ENCODE peak calls at places on chromosome 10, in ten cellular contexts. One of them, this sample, is unnamed.

GRCh38 chr10:130477360-130477759 is 341.2 kb downstream of the GLRX3 start:
- DNase-seq in HCT116: no peak
- DNase-seq in adrenal gland: no peak
- DNase-seq in IMR-90: no peak
- DNase-seq in upper lobe of left lung: no peak
- DNase-seq in esophagus muscularis mucosa: no peak
- DNase-seq in A549: no peak
- DNase-seq in ovary: no peak
- DNase-seq in endothelial cell of umbilical vein: no peak
- DNase-seq in suprapubic skin: no peak
- DNase-seq in this sample: no peak

GRCh38 chr10:114856544-114857287 is 35.1 kb downstream of the FHIP2A start:
- DNase-seq in esophagus muscularis mucosa: no peak
- DNase-seq in IMR-90: peak
- DNase-seq in HCT116: no peak
- DNase-seq in upper lobe of left lung: no peak
- DNase-seq in suprapubic skin: no peak
- DNase-seq in adrenal gland: peak
- DNase-seq in endothelial cell of umbilical vein: peak
- DNase-seq in ovary: no peak
- DNase-seq in A549: no peak
- DNase-seq in this sample: no peak

GRCh38 chr10:123034332-123034731 is 25.5 kb downstream of the ACADSB start:
- DNase-seq in A549: no peak
- DNase-seq in adrenal gland: no peak
- DNase-seq in endothelial cell of umbilical vein: no peak
- DNase-seq in esophagus muscularis mucosa: no peak
- DNase-seq in HCT116: no peak
- DNase-seq in IMR-90: no peak
- DNase-seq in ovary: no peak
- DNase-seq in upper lobe of left lung: no peak
- DNase-seq in suprapubic skin: no peak
- DNase-seq in this sample: no peak

GRCh38 chr10:1297566-1298301 is 241.5 kb downstream of the WDR37 start:
- DNase-seq in suprapubic skin: no peak
- DNase-seq in endothelial cell of umbilical vein: no peak
- DNase-seq in esophagus muscularis mucosa: no peak
- DNase-seq in HCT116: no peak
- DNase-seq in ovary: peak
- DNase-seq in adrenal gland: no peak
- DNase-seq in IMR-90: no peak
- DNase-seq in A549: no peak
- DNase-seq in upper lobe of left lung: no peak
- DNase-seq in this sample: no peak

GRCh38 chr10:103111031-103111917 is 81.8 kb downstream of the NT5C2 start:
- DNase-seq in esophagus muscularis mucosa: no peak
- DNase-seq in HCT116: no peak
- DNase-seq in suprapubic skin: no peak
- DNase-seq in adrenal gland: no peak
- DNase-seq in endothelial cell of umbilical vein: no peak
- DNase-seq in IMR-90: peak
- DNase-seq in A549: no peak
- DNase-seq in ovary: no peak
- DNase-seq in upper lobe of left lung: no peak
- DNase-seq in this sample: no peak

GRCh38 chr10:121531076-121531829 is 67.0 kb downstream of the FGFR2 start:
- DNase-seq in IMR-90: no peak
- DNase-seq in endothelial cell of umbilical vein: no peak
- DNase-seq in esophagus muscularis mucosa: no peak
- DNase-seq in HCT116: no peak
- DNase-seq in A549: no peak
- DNase-seq in upper lobe of left lung: no peak
- DNase-seq in suprapubic skin: no peak
- DNase-seq in ovary: no peak
- DNase-seq in adrenal gland: no peak
- DNase-seq in this sample: no peak

GRCh38 chr10:78028438-78029293 is 649 bp downstream of the POLR3A start:
- DNase-seq in HCT116: no peak
- DNase-seq in adrenal gland: peak
- DNase-seq in upper lobe of left lung: no peak
- DNase-seq in ovary: no peak
- DNase-seq in endothelial cell of umbilical vein: peak
- DNase-seq in suprapubic skin: no peak
- DNase-seq in esophagus muscularis mucosa: no peak
- DNase-seq in IMR-90: peak
- DNase-seq in A549: no peak
- DNase-seq in this sample: no peak

GRCh38 chr10:78047314-78047891 is 13.7 kb downstream of the RPS24 start:
- DNase-seq in HCT116: peak
- DNase-seq in ovary: peak
- DNase-seq in adrenal gland: peak
- DNase-seq in esophagus muscularis mucosa: peak
- DNase-seq in endothelial cell of umbilical vein: peak
- DNase-seq in upper lobe of left lung: no peak
- DNase-seq in IMR-90: peak
- DNase-seq in A549: peak
- DNase-seq in suprapubic skin: peak
- DNase-seq in this sample: peak

GRCh38 chr10:66322261-66322660 is 603.6 kb upstream of the LRRTM3 start:
- DNase-seq in IMR-90: no peak
- DNase-seq in HCT116: no peak
- DNase-seq in adrenal gland: no peak
- DNase-seq in A549: no peak
- DNase-seq in upper lobe of left lung: no peak
- DNase-seq in suprapubic skin: no peak
- DNase-seq in ovary: no peak
- DNase-seq in esophagus muscularis mucosa: no peak
- DNase-seq in endothelial cell of umbilical vein: no peak
- DNase-seq in this sample: no peak

DNA sequence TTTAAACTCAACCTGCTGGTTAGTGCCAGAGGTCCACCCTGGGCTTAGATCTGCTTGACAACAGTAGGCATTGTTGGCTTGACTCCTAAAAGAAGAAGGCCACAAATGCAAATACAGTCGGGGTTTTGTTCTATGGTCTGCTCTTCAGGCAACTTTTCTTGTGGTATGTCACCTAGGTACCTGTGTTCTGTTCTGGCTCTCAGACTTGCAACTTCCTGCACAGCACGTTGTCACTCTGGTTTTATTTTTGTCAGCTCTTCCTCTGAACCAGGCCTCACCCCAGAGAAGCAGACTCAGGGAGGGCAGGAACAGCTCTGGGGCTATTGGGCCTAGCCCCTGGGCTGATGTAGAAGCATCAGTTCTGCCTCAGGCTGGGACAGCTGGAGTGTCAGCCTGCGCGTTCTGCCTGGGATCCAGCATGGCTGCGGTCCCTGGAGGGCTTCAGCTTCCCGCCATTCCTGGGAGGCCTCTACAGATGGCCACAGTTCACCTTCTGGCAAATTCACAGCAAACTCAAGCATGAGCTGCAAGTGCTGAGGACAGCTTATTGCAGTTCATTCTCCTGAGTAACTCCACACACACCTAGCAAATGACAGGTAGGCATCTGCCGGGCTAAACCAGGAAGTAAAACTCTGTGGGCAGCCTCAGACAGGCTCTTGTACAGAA is 11.0 kb upstream of the PDCD4 start:
- DNase-seq in HCT116: no peak
- DNase-seq in suprapubic skin: no peak
- DNase-seq in esophagus muscularis mucosa: no peak
- DNase-seq in adrenal gland: no peak
- DNase-seq in IMR-90: no peak
- DNase-seq in A549: no peak
- DNase-seq in upper lobe of left lung: no peak
- DNase-seq in endothelial cell of umbilical vein: no peak
- DNase-seq in ovary: no peak
- DNase-seq in this sample: no peak
- TF ChIP-seq POLR2A in HCT116: no peak
- TF ChIP-seq POLR2A in suprapubic skin: no peak
- TF ChIP-seq POLR2A in esophagus muscularis mucosa: no peak
- TF ChIP-seq POLR2A in adrenal gland: no peak
- TF ChIP-seq POLR2A in IMR-90: no peak
- TF ChIP-seq POLR2A in A549: no peak
- TF ChIP-seq POLR2A in upper lobe of left lung: no peak
- TF ChIP-seq POLR2A in endothelial cell of umbilical vein: no peak
- TF ChIP-seq POLR2A in ovary: no peak
- TF ChIP-seq POLR2A in this sample: no peak

GRCh38 chr10:15843705-15844104 is 16.6 kb downstream of the MINDY3 start:
- DNase-seq in suprapubic skin: no peak
- DNase-seq in HCT116: no peak
- DNase-seq in ovary: no peak
- DNase-seq in IMR-90: no peak
- DNase-seq in upper lobe of left lung: no peak
- DNase-seq in endothelial cell of umbilical vein: no peak
- DNase-seq in adrenal gland: no peak
- DNase-seq in esophagus muscularis mucosa: no peak
- DNase-seq in A549: no peak
- DNase-seq in this sample: no peak
- TF ChIP-seq POLR2A in suprapubic skin: no peak
- TF ChIP-seq POLR2A in HCT116: no peak
- TF ChIP-seq POLR2A in ovary: no peak
- TF ChIP-seq POLR2A in IMR-90: no peak
- TF ChIP-seq POLR2A in upper lobe of left lung: no peak
- TF ChIP-seq POLR2A in endothelial cell of umbilical vein: no peak
- TF ChIP-seq POLR2A in adrenal gland: no peak
- TF ChIP-seq POLR2A in esophagus muscularis mucosa: no peak
- TF ChIP-seq POLR2A in A549: no peak
- TF ChIP-seq POLR2A in this sample: no peak

GRCh38 chr10:80538481-80539185 is 931 bp downstream of the SH2D4B start:
- DNase-seq in adrenal gland: no peak
- DNase-seq in ovary: no peak
- DNase-seq in upper lobe of left lung: no peak
- DNase-seq in HCT116: no peak
- DNase-seq in suprapubic skin: peak
- DNase-seq in esophagus muscularis mucosa: peak
- DNase-seq in A549: no peak
- DNase-seq in endothelial cell of umbilical vein: no peak
- DNase-seq in IMR-90: no peak
- DNase-seq in this sample: no peak

GRCh38 chr10:80537705-80538480 is at the start of gene SH2D4B:
- DNase-seq in ovary: no peak
- DNase-seq in upper lobe of left lung: peak
- DNase-seq in endothelial cell of umbilical vein: no peak
- DNase-seq in esophagus muscularis mucosa: peak
- DNase-seq in A549: no peak
- DNase-seq in IMR-90: no peak
- DNase-seq in HCT116: no peak
- DNase-seq in suprapubic skin: peak
- DNase-seq in adrenal gland: no peak
- DNase-seq in this sample: no peak

GRCh38 chr10:80536361-80536835 is 1.3 kb upstream of the SH2D4B start:
- DNase-seq in A549: no peak
- DNase-seq in esophagus muscularis mucosa: no peak
- DNase-seq in suprapubic skin: peak
- DNase-seq in HCT116: no peak
- DNase-seq in adrenal gland: no peak
- DNase-seq in ovary: no peak
- DNase-seq in upper lobe of left lung: peak
- DNase-seq in IMR-90: no peak
- DNase-seq in endothelial cell of umbilical vein: no peak
- DNase-seq in this sample: no peak

GRCh38 chr10:80537086-80537704 is 507 bp upstream of the SH2D4B start:
- DNase-seq in adrenal gland: no peak
- DNase-seq in suprapubic skin: peak
- DNase-seq in A549: no peak
- DNase-seq in ovary: no peak
- DNase-seq in HCT116: no peak
- DNase-seq in IMR-90: no peak
- DNase-seq in endothelial cell of umbilical vein: no peak
- DNase-seq in upper lobe of left lung: no peak
- DNase-seq in esophagus muscularis mucosa: no peak
- DNase-seq in this sample: no peak

GRCh38 chr10:80535671-80536360 is 1.9 kb upstream of the SH2D4B start:
- DNase-seq in upper lobe of left lung: peak
- DNase-seq in adrenal gland: peak
- DNase-seq in A549: peak
- DNase-seq in IMR-90: no peak
- DNase-seq in suprapubic skin: peak
- DNase-seq in esophagus muscularis mucosa: no peak
- DNase-seq in endothelial cell of umbilical vein: peak
- DNase-seq in ovary: peak
- DNase-seq in HCT116: peak
- DNase-seq in this sample: no peak
- TF ChIP-seq POLR2A in upper lobe of left lung: no peak
- TF ChIP-seq POLR2A in adrenal gland: no peak
- TF ChIP-seq POLR2A in A549: peak
- TF ChIP-seq POLR2A in IMR-90: no peak
- TF ChIP-seq POLR2A in suprapubic skin: no peak
- TF ChIP-seq POLR2A in esophagus muscularis mucosa: no peak
- TF ChIP-seq POLR2A in endothelial cell of umbilical vein: no peak
- TF ChIP-seq POLR2A in ovary: no peak
- TF ChIP-seq POLR2A in HCT116: peak
- TF ChIP-seq POLR2A in this sample: no peak

DNA sequence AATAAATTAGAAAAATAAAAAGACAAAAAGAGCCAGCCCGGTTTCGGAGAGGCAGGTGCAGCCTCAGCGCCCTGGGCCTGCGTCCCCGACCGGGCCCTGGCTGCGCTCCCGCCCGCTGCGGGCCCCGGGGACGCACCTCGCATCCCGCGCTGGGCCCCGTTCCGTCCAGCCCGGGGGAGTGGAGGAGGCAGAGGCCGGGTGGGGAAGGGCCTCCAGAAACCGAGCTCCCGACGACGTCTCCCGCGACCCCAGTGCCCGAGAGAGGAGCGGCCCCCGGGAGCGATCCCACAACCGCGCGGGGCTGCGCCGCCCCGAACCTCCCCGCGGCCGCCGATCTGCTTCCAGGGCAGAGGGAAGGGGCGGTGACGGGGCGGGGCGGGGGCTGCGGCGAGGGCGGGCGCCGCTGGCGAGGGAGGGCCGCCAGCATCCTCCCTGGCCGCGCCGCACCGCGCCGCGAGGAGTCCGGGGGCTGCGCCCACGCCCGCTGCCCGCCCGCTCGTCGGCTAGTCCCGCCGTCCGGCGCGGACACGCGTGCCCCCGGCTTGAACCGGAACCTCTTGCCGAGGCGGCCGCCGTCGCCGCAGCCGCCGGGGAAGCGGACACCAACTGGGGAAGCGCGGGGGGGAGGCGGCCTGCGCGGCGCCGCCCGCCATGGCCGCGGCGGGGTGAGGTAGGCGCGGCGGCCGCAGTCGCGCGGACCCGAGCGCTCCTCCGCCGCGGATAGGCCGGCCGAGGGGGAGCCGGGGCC is at the start of gene CCNY:
- DNase-seq in ovary: peak
- DNase-seq in A549: peak
- DNase-seq in suprapubic skin: peak
- DNase-seq in endothelial cell of umbilical vein: peak
- DNase-seq in adrenal gland: peak
- DNase-seq in IMR-90: peak
- DNase-seq in upper lobe of left lung: peak
- DNase-seq in HCT116: no peak
- DNase-seq in esophagus muscularis mucosa: no peak
- DNase-seq in this sample: peak
- TF ChIP-seq POLR2A in ovary: peak
- TF ChIP-seq POLR2A in A549: peak
- TF ChIP-seq POLR2A in suprapubic skin: peak
- TF ChIP-seq POLR2A in endothelial cell of umbilical vein: peak
- TF ChIP-seq POLR2A in adrenal gland: peak
- TF ChIP-seq POLR2A in IMR-90: peak
- TF ChIP-seq POLR2A in upper lobe of left lung: no peak
- TF ChIP-seq POLR2A in HCT116: peak
- TF ChIP-seq POLR2A in esophagus muscularis mucosa: peak
- TF ChIP-seq POLR2A in this sample: peak